ENCODE peak calls at places on chromosomes 11 and 22, in six cellular contexts. B is psoas muscle, K is transverse colon, U is brain microvascular endothelial cell, X is mammary epithelial cell, Y is MM.1S. J is an unnamed sample.

GRCh38 chr11:674406-674805 is 20.6 kb downstream of the DEAF1 start:
- DNase-seq in X (no peak), B (no peak), Y (no peak), U (no peak), K (no peak), J (no peak)

GRCh38 chr22:19641254-19641982 is 72.9 kb upstream of the SEPTIN5 start:
- DNase-seq in K (no peak), X (peak; percentile 34), B (no peak), Y (peak; percentile 14), U (no peak), J (peak; percentile 55)

GRCh38 chr11:66559141-66559861 is 9.1 kb downstream of the CTSF start:
- DNase-seq in K (peak; percentile 20), B (peak; percentile 53), X (no peak), Y (no peak), U (no peak), J (no peak)

GRCh38 chr11:2775083-2775625 is 75.4 kb upstream of the KCNQ1OT1 start:
- DNase-seq in B (peak; percentile 12), X (no peak), Y (peak; percentile 81), K (no peak), U (no peak), J (peak; percentile 7)

GRCh38 chr11:110525883-110526282 is 96.1 kb downstream of the FDX1 start:
- DNase-seq in B (peak; percentile 70), U (peak; percentile 10), X (peak; percentile 97), Y (peak; percentile 51), K (no peak), J (no peak)

GRCh38 chr22:42035256-42035655 is 35.4 kb downstream of the NAGA start:
- DNase-seq in X (no peak), Y (no peak), U (no peak), K (no peak), B (no peak), J (no peak)

GRCh38 chr11:74282863-74283484 is 28.5 kb downstream of the P4HA3 start:
- DNase-seq in K (no peak), U (no peak), Y (no peak), X (no peak), B (no peak), J (no peak)

GRCh38 chr11:17063171-17064002 is 14.1 kb downstream of the RPS13 start:
- DNase-seq in Y (peak; percentile 46), K (peak; percentile 74), B (peak; percentile 42), X (peak; percentile 28), U (peak; percentile 50), J (peak; percentile 51)

GRCh38 chr11:101129203-101129943 is at the start of gene PGR:
- DNase-seq in U (no peak), Y (no peak), B (peak; percentile 14), X (no peak), K (peak; percentile 39), J (peak; percentile 31)

GRCh38 chr22:45738206-45738605 is 66.6 kb downstream of the ATXN10 start:
- DNase-seq in B (no peak), U (no peak), K (no peak), Y (no peak), X (no peak), J (no peak)

GRCh38 chr11:95584589-95584988 is 205.0 kb downstream of the FAM76B start:
- DNase-seq in B (no peak), K (no peak), U (no peak), X (no peak), Y (no peak), J (no peak)

GRCh38 chr11:117143390-117143789 is 697 bp upstream of the PAFAH1B2 start:
- DNase-seq in Y (peak; percentile 60), U (peak; percentile 56), X (peak; percentile 41), B (peak; percentile 34), K (peak; percentile 58), J (no peak)

GRCh38 chr11:68543594-68543993 is 83.0 kb downstream of the PPP6R3 start:
- DNase-seq in U (no peak), B (no peak), Y (no peak), K (no peak), X (no peak), J (no peak)

GRCh38 chr11:108857382-108857781 is 192.5 kb downstream of the DDX10 start:
- DNase-seq in K (no peak), B (no peak), X (no peak), Y (no peak), U (no peak), J (peak; percentile 16)

GRCh38 chr11:113555071-113555739 is 80.0 kb upstream of the DRD2 start:
- DNase-seq in U (no peak), Y (no peak), X (no peak), B (no peak), K (no peak), J (no peak)

DNA sequence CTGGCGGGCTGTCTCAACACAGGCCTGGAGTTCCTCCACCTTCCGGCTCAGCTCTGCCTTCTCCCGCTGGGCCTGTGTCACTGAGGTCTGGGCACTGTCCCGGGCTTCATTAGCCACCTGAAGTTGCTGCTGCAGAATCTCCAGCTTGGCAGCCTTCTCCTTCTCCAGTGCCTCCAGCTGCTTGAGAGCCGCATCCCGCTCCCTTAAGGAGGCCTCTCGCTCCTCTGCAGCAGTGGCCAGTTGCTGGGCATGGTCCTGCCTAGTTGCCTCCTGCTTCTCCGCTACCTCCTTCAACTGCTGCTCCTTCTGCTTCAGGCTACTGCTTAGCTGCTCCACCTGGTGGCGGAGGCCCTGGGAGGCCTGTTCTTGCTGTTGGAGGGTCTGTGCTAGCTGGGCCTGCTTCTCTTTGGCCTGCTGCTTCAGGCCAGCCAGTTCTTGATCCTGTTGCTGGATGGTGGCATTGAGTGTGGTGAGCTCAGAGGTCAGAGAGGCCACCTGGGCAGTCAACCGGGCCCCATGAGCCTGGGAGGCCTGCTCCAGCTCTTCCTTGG is 16.9 kb downstream of the IL18BP start:
- DNase-seq in Y (no peak), K (no peak), B (no peak), X (no peak), U (peak; percentile 28), J (no peak)
- TF ChIP-seq CTCF in Y (peak; percentile 16), K (no peak), B (peak; percentile 17), X (peak; percentile 45), U (peak; percentile 74), J (no peak)

DNA sequence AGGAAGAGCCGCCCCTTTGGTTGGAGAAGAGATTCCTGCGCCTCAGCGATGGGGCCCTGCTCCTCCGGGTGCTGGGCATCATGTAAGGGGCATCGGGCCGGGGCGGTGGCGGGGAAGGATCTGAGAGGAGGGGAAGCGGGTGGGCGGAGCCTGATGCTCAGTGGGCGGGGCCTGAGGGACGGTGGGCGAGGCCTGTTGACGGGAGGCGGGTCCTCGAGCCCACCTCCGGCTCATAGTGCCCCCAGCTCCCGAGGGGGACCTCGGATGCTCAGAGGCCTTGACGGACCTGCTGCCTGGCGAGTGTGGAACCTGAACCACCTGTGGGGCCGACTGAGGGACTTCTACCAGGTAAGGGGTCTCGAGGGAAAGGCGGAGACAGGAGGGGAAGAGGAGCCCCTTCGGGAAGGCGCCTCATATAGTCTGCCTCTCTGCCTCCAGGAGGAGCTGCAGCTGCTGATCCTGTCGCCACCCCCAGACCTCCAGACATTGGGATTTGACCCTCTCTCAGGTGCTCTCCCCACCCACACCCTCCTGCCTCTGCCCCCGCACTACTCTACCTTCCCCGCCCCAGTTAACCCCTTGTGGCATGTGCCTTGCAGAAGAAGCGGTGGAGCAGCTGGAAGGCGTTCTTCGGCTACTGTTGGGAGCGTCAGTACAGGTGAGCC is 799 bp downstream of the CCDC88B start:
- DNase-seq in B (no peak), X (no peak), U (no peak), K (peak; percentile 87), Y (peak; percentile 37), J (peak; percentile 70)
- H3K27ac ChIP-seq in B (no peak overlapping the region), X (no peak overlapping the region), U (no peak overlapping the region), K (peak overlapping the region; percentile 43), Y (peak overlapping the region; percentile 53), J (no peak overlapping the region)

DNA sequence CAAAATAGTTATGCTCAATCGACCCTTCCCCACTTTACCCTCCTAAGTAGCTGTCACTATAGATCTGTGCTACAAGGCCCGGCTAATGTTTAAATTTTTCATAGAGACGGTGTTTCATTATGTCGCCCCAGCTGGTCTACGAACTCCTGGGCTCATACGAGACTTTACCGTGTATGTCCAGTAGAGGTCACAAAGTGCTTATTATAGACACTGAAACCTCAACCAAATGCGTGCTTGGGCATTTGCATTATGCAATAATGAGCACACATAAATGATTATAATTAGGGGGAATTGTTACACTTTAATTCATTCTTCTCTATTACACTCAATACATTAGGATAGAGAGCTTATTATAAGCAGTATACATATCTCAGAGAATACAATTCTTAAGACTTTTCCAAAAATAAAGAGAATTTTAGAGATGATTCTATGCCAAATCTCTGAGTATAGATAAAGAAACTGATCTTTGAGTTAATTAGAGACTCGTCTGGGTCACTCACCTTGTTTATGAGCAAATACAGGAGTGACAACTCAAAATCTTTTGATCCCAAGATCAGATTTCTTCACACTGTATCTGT is 12.5 kb upstream of the MRPL16 start:
- DNase-seq in U (peak; percentile 69), K (peak; percentile 33), Y (peak; percentile 80), X (peak; percentile 65), B (no peak), J (peak; percentile 45)
- H3K4me3 ChIP-seq in U (no peak overlapping the region), K (no peak overlapping the region), Y (no peak overlapping the region), X (no peak overlapping the region), B (no peak overlapping the region), J (no peak overlapping the region)

GRCh38 chr22:30445438-30445936 is 19.9 kb downstream of the MTFP1 start:
- DNase-seq in B (no peak), U (no peak), K (no peak), Y (no peak), X (no peak), J (no peak)

GRCh38 chr22:30439226-30439625 is 13.7 kb downstream of the MTFP1 start:
- DNase-seq in X (no peak), Y (no peak), K (no peak), B (no peak), U (no peak), J (no peak)

GRCh38 chr22:30439836-30440235 is 14.3 kb downstream of the MTFP1 start:
- DNase-seq in Y (no peak), X (no peak), U (no peak), B (no peak), K (no peak), J (no peak)

GRCh38 chr22:30441088-30441487 is 15.5 kb downstream of the MTFP1 start:
- DNase-seq in K (no peak), X (no peak), U (no peak), Y (no peak), B (no peak), J (no peak)

GRCh38 chr22:30444632-30445437 is 19.3 kb downstream of the MTFP1 start:
- DNase-seq in B (no peak), U (peak; percentile 67), X (peak; percentile 34), Y (peak; percentile 53), K (peak; percentile 48), J (peak; percentile 72)
- TF ChIP-seq CTCF in B (peak; percentile 58), U (peak; percentile 88), X (peak; percentile 80), Y (peak; percentile 85), K (peak; percentile 73), J (peak; percentile 71)

GRCh38 chr11:104003491-104003890 is 32.9 kb upstream of the DDI1 start:
- DNase-seq in Y (no peak), X (peak; percentile 8), K (no peak), B (no peak), U (peak; percentile 42), J (no peak)

GRCh38 chr11:104000798-104001197 is 35.6 kb upstream of the DDI1 start:
- DNase-seq in Y (no peak), X (no peak), U (peak; percentile 40), B (no peak), K (no peak), J (no peak)

GRCh38 chr11:103998826-103999390 is 37.5 kb upstream of the DDI1 start:
- DNase-seq in K (no peak), B (no peak), Y (no peak), U (no peak), X (no peak), J (no peak)

GRCh38 chr11:104005234-104005855 is 31.1 kb upstream of the DDI1 start:
- DNase-seq in X (peak; percentile 26), Y (no peak), U (no peak), K (no peak), B (no peak), J (no peak)

GRCh38 chr11:104001474-104001873 is 35.0 kb upstream of the DDI1 start:
- DNase-seq in K (no peak), B (no peak), U (peak; percentile 6), Y (no peak), X (no peak), J (no peak)
- H3K27ac ChIP-seq in K (no peak overlapping the region), B (no peak overlapping the region), U (no peak overlapping the region), Y (no peak overlapping the region), X (no peak overlapping the region), J (no peak overlapping the region)

J was measured in pancreas.